ENCODE peak calls at places on chromosomes 13 and 19, in four cellular contexts. A, Q, J and U are unnamed samples.

GRCh38 chr13:80881495-80882482 is 540.9 kb upstream of the SPRY2 start:
- DNase-seq in Q (no peak), J (peak), A (no peak), U (no peak)

GRCh38 chr19:54305141-54305540 is 7.8 kb downstream of the LILRA5 start:
- DNase-seq in Q (no peak), J (no peak), A (no peak), U (no peak)

GRCh38 chr13:27927444-27928352 is 7.9 kb downstream of the PDX1 start:
- DNase-seq in A (no peak), Q (no peak), J (no peak), U (no peak)

GRCh38 chr19:55449469-55449868 is 6.4 kb upstream of the SHISA7 start:
- DNase-seq in A (no peak), Q (no peak), J (no peak), U (no peak)

GRCh38 chr13:20721454-20722357 is 18.2 kb downstream of the IL17D start:
- DNase-seq in Q (peak), A (peak), J (no peak), U (peak)

GRCh38 chr13:113084094-113084942 is 21.3 kb upstream of the F7 start:
- DNase-seq in Q (no peak), J (no peak), A (no peak), U (peak)

GRCh38 chr13:99314640-99315176 is 7.5 kb upstream of the GPR183 start:
- DNase-seq in A (peak), J (no peak), Q (no peak), U (no peak)

GRCh38 chr13:42702726-42703125 is 78.7 kb upstream of the FAM216B start:
- DNase-seq in A (no peak), J (no peak), Q (no peak), U (no peak)

GRCh38 chr13:69828527-69828926 is 279.1 kb upstream of the ATXN8OS start:
- DNase-seq in J (no peak), A (no peak), Q (no peak), U (no peak)

GRCh38 chr13:30792257-30793000 is 57.1 kb downstream of the ALOX5AP start:
- DNase-seq in A (no peak), Q (peak), J (peak), U (peak)

GRCh38 chr19:43624933-43625332 is 5.5 kb upstream of the ZNF428 start:
- DNase-seq in Q (no peak), J (no peak), A (peak), U (no peak)

GRCh38 chr19:10113964-10114650 is 2.6 kb downstream of the P2RY11 start:
- DNase-seq in J (no peak), A (no peak), Q (no peak), U (no peak)

GRCh38 chr13:91126806-91127205 is 220.7 kb upstream of the MIR17HG start:
- DNase-seq in J (no peak), A (no peak), Q (no peak), U (no peak)

GRCh38 chr13:52127378-52127777 is 1.5 kb downstream of the NEK5 start:
- DNase-seq in Q (no peak), A (no peak), J (peak), U (no peak)

GRCh38 chr13:25247345-25247744 is 39.9 kb downstream of the MTMR6 start:
- DNase-seq in A (no peak), Q (no peak), J (peak), U (no peak)

GRCh38 chr13:70098669-70099068 is 9.0 kb upstream of the ATXN8OS start:
- DNase-seq in J (peak), A (no peak), Q (peak), U (no peak)

GRCh38 chr13:73268306-73268705 is 209.5 kb downstream of the KLF5 start:
- DNase-seq in J (no peak), Q (peak), A (no peak), U (no peak)

GRCh38 chr13:75372517-75372916 is 109.5 kb downstream of the TBC1D4 start:
- DNase-seq in A (no peak), Q (peak), J (peak), U (peak)

GRCh38 chr19:14565765-14566711 is 5.8 kb downstream of the NDUFB7 start:
- DNase-seq in Q (no peak), A (no peak), J (no peak), U (no peak)

GRCh38 chr13:74438911-74439310 is 304.7 kb upstream of the KLF12 start:
- DNase-seq in A (no peak), J (no peak), Q (no peak), U (no peak)

GRCh38 chr13:101465877-101466276 is 13.4 kb downstream of the ITGBL1 start:
- DNase-seq in A (no peak), J (no peak), Q (no peak), U (no peak)

GRCh38 chr13:27970382-27971235 is 1.5 kb upstream of the CDX2 start:
- DNase-seq in Q (no peak), A (no peak), J (no peak), U (no peak)

GRCh38 chr19:28213476-28214082 is 999.4 kb downstream of the UQCRFS1 start:
- DNase-seq in Q (no peak), A (no peak), J (peak), U (no peak)

GRCh38 chr13:75250526-75251183 is 231.3 kb downstream of the TBC1D4 start:
- DNase-seq in Q (no peak), J (peak), A (no peak), U (no peak)

GRCh38 chr19:6376512-6377193 is 920 bp upstream of the PSPN start:
- DNase-seq in A (no peak), J (no peak), Q (no peak), U (no peak)

GRCh38 chr13:48559638-48560320 is 26.9 kb upstream of the RCBTB2 start:
- DNase-seq in J (peak), Q (no peak), A (no peak), U (no peak)

GRCh38 chr19:2774953-2775555 is 8.0 kb downstream of the SGTA start:
- DNase-seq in A (no peak), Q (no peak), J (no peak), U (no peak)

GRCh38 chr19:2540646-2541454 is 64.9 kb downstream of the GADD45B start:
- DNase-seq in J (peak), A (no peak), Q (no peak), U (no peak)

GRCh38 chr13:95784891-95785290 is 108.0 kb downstream of the DNAJC3 start:
- DNase-seq in J (no peak), A (no peak), Q (no peak), U (no peak)

GRCh38 chr13:73140804-73141203 is 82.0 kb downstream of the KLF5 start:
- DNase-seq in A (no peak), Q (no peak), J (no peak), U (no peak)

GRCh38 chr19:1177322-1178114 is 3.5 kb upstream of the SBNO2 start:
- DNase-seq in A (no peak), Q (no peak), J (peak), U (no peak)

GRCh38 chr19:54573330-54573872 is at the start of gene LILRA2:
- DNase-seq in Q (no peak), A (no peak), J (no peak), U (no peak)

GRCh38 chr13:85626603-85627002 is 172.6 kb downstream of the SLITRK6 start:
- DNase-seq in A (no peak), J (no peak), Q (no peak), U (no peak)

GRCh38 chr19:46515879-46516350 is 20.2 kb upstream of the PNMA8B start:
- DNase-seq in A (peak), J (peak), Q (peak), U (no peak)

GRCh38 chr13:77339408-77339807 is 12.5 kb upstream of the MYCBP2 start:
- DNase-seq in A (no peak), Q (no peak), J (no peak), U (no peak)